ENCODE peak calls at places on chromosomes 1 and 21, in seven cellular contexts. E is osteocyte, V is fibroblast of the aortic adventitia, H is neural crest cell, Y is GM12865, W is uterus, D is testis. I is an unnamed sample.

GRCh38 chr1:51916587-51917405 is 38.3 kb upstream of the NRDC start:
- DNase-seq in Y (no peak), V (peak; percentile 90), W (no peak), D (no peak), E (no peak), H (no peak), I (no peak)

GRCh38 chr21:25708467-25709065 is 26.1 kb downstream of the ATP5PF start:
- DNase-seq in H (peak; percentile 36), E (no peak), Y (peak; percentile 60), V (peak; percentile 74), D (peak; percentile 64), W (peak; percentile 51), I (no peak)

GRCh38 chr1:223074901-223075300 is 68.1 kb downstream of the TLR5 start:
- DNase-seq in W (no peak), V (no peak), E (no peak), H (no peak), Y (no peak), D (no peak), I (no peak)

GRCh38 chr1:244273262-244273844 is 178.4 kb downstream of the ADSS2 start:
- DNase-seq in D (no peak), Y (no peak), W (no peak), H (no peak), E (no peak), V (no peak), I (no peak)

GRCh38 chr1:235068155-235069121 is 60.2 kb downstream of the TOMM20 start:
- DNase-seq in H (no peak), D (no peak), W (no peak), Y (no peak), V (peak; percentile 75), E (no peak), I (no peak)

GRCh38 chr1:238242156-238242555 is 351.4 kb upstream of the ZP4 start:
- DNase-seq in Y (no peak), H (no peak), W (no peak), E (no peak), D (no peak), V (no peak), I (no peak)

GRCh38 chr21:37829447-37829846 is 86.8 kb downstream of the KCNJ6 start:
- DNase-seq in Y (peak; percentile 4), D (no peak), E (no peak), H (no peak), V (peak; percentile 7), W (no peak), I (no peak)

GRCh38 chr1:224116131-224116530 is 2.2 kb downstream of the FBXO28 start:
- DNase-seq in V (peak; percentile 70), W (no peak), H (no peak), Y (peak; percentile 69), E (no peak), D (no peak), I (no peak)

GRCh38 chr1:117740461-117740860 is 134.6 kb downstream of the TENT5C start:
- DNase-seq in E (no peak), V (no peak), W (no peak), H (no peak), D (no peak), Y (no peak), I (no peak)

GRCh38 chr1:223720987-223721591 is 8.8 kb downstream of the CAPN2 start:
- DNase-seq in H (no peak), D (no peak), W (no peak), V (peak; percentile 77), E (no peak), Y (no peak), I (no peak)

GRCh38 chr1:168236836-168237611 is 11.2 kb downstream of the SFT2D2 start:
- DNase-seq in D (peak; percentile 44), V (no peak), H (no peak), Y (no peak), W (no peak), E (no peak), I (no peak)

GRCh38 chr1:1291611-1292441 is 11.6 kb downstream of the SCNN1D start:
- DNase-seq in H (peak; percentile 64), W (peak; percentile 70), V (peak; percentile 60), D (peak; percentile 73), E (no peak), Y (peak; percentile 84), I (peak; percentile 59)
- TF ChIP-seq CTCF in H (peak; percentile 74), W (peak; percentile 63), V (peak; percentile 65), D (peak; percentile 39), E (peak; percentile 67), Y (peak; percentile 76), I (peak; percentile 73)

DNA sequence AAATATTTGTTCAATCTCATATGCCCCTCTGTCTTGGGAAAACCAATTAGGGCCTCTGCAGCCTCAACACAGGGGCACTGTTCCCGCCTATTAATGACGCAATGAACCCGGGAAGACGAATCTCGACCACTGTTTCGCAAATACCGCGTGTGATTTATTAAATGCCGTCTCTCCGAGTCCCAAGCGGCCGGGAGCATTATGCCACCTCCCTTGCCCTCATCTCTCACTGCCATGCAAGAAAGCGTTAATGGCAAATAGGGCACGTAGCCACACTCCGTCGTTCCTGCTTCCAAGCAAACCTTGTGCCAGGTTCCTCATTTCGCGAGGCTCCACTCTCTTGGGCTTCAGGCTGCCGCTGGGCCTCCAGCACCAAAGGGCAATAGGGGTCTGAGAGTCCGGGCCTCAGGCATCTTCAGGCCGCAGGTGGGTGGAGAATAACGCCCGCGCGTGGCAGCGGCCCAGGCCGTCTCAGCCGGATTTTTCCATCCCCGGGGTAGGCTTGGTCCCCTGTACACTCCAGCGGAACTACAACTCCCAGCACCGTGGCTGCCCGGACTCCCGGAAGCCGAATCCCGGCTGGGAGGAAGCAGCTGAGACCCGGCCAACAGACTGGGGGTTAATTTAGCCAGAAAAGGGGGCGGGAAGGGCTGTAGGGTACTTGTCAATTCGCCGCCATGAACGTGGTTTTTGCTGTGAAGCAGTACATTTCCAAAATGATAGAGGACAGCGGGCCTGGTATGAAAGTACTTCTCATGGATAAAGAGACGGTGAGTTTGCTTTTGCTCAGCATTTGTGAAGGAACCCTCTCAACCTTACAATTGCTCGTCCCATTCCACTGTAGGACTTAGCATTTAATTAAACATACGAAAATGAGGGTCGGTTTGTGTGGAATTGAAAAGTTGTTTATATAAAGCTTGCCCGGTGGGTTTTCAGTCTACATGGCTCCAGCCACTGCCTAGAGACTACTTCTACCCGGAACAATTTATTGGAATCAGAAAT is at the start of gene VPS45:
- DNase-seq in H (peak; percentile 75), E (peak; percentile 94), V (peak; percentile 90), Y (peak; percentile 92), D (peak; percentile 92), W (peak; percentile 91), I (peak; percentile 75)
- TF ChIP-seq CTCF in H (no peak), E (no peak), V (no peak), Y (no peak), D (no peak), W (no peak), I (peak; percentile 12)

GRCh38 chr1:6271554-6271953 is 10.7 kb upstream of the GPR153 start:
- DNase-seq in H (no peak), V (no peak), W (no peak), D (no peak), Y (no peak), E (no peak), I (no peak)

GRCh38 chr1:6271001-6271400 is 10.1 kb upstream of the GPR153 start:
- DNase-seq in V (no peak), E (no peak), H (no peak), W (no peak), D (no peak), Y (no peak), I (no peak)

GRCh38 chr1:6273380-6273891 is 12.5 kb upstream of the GPR153 start:
- DNase-seq in V (peak; percentile 27), W (peak; percentile 56), Y (no peak), E (no peak), D (no peak), H (no peak), I (no peak)

GRCh38 chr1:6274102-6274501 is 13.2 kb upstream of the GPR153 start:
- DNase-seq in W (no peak), H (no peak), D (no peak), E (no peak), Y (no peak), V (no peak), I (no peak)

GRCh38 chr1:6272476-6273270 is 11.8 kb upstream of the GPR153 start:
- DNase-seq in E (no peak), H (no peak), W (no peak), Y (no peak), D (no peak), V (no peak), I (no peak)
- TF ChIP-seq CTCF in E (no peak), H (no peak), W (no peak), Y (no peak), D (no peak), V (peak; percentile 27), I (peak; percentile 12)

DNA sequence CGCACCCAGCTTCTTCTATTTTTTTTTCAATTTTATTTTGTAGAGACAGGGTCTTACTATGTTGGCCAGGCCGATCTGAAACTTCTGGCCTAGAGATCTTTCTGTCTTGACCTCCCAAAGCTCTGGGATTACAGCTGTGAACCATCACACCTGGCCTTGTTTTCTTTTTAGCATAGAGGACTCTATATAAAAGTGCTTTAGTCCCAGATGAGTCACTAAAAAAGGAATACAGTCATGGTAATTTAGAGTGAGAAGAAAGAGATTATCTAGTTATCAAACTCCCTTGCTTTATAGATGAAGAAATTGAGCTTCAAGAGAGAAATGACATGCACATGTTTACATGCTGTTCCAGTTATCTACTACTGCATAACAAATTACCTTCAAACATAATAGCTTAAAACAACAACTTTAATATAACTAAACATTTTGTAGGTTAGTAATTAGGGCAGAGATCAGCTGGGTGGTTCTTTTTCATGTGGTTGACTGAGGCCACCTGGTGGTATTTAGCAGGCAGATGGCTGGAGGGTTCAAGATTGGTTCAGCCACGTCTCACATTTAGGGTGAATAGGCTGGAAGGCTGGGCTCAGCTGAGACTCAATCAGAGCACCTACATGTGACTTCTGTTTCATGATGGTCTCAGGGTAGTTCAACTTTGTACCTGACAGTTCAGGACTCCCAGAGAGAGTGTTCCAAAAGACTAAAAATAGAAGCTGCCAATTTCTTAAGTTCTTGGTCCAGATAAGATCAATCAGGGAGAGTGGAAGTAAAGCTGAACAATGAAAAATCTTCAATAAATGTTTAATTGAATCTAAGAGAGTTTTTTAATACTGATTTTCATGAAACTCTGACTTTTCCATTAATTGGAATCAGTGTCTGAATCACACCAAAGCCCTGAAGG is 16.9 kb upstream of the MTF2 start:
- DNase-seq in Y (peak; percentile 68), E (no peak), W (no peak), H (no peak), V (peak; percentile 45), D (peak; percentile 69), I (no peak)
- TF ChIP-seq CTCF in Y (peak; percentile 63), E (peak; percentile 29), W (no peak), H (peak; percentile 63), V (peak; percentile 53), D (no peak), I (peak; percentile 57)

DNA sequence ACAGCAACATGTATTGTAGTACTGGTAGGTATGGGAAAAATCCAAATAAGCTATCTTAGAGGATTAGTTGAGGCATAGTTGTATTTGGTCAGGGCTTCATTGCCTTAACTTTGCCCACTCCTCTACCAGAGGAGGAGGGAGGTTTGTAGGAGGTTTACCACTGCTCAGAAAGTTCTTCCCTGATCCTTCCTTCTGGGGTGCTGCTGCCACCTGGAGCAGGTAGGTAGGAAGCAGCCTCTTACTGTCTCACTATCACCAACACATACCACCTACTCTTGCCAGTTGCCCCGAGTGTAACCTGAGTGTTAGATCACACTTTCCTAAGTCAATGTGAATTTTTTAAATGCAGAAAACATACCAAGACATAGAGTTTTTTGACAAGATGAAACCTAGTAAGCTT is 24.1 kb upstream of the ZSWIM5 start:
- DNase-seq in Y (peak; percentile 13), D (no peak), W (no peak), V (no peak), H (no peak), E (no peak), I (no peak)
- TF ChIP-seq CTCF in Y (peak; percentile 12), D (no peak), W (no peak), V (no peak), H (no peak), E (no peak), I (no peak)

I was measured in progenitor cell of endocrine pancreas.